ENCODE peak calls at places on chromosomes 16 and 17, in nine cellular contexts. D is GM12864; T is transverse colon; Y is CD8-positive, alpha-beta T cell; Z is adrenal gland; U is neural crest cell; X is sigmoid colon; M is retinal pigment epithelial cell; I is cardiac fibroblast. A is an unnamed sample.

GRCh38 chr16:66432429-66432828 is 5.3 kb downstream of the BEAN1 start:
- DNase-seq in D (no peak), T (no peak), Y (no peak), Z (no peak), U (no peak), X (no peak), M (no peak), I (no peak), A (no peak)

GRCh38 chr16:70699696-70700095 is 13.8 kb upstream of the MTSS2 start:
- DNase-seq in D (no peak), T (no peak), Y (no peak), Z (no peak), U (no peak), X (no peak), M (no peak), I (no peak), A (no peak)

GRCh38 chr17:13736915-13737314 is 135.2 kb upstream of the HS3ST3A1 start:
- DNase-seq in D (no peak), T (no peak), Y (no peak), Z (no peak), U (no peak), X (no peak), M (no peak), I (peak; percentile 61), A (peak; percentile 76)

GRCh38 chr17:83081561-83082201 is 2.3 kb downstream of the METRNL start:
- DNase-seq in D (no peak), T (peak; percentile 89), Y (no peak), Z (peak; percentile 42), U (no peak), X (peak; percentile 87), M (no peak), I (no peak), A (no peak)

GRCh38 chr16:64892843-64893242 is 229.0 kb downstream of the CDH11 start:
- DNase-seq in D (no peak), T (no peak), Y (no peak), Z (no peak), U (no peak), X (no peak), M (no peak), I (peak; percentile 93), A (peak; percentile 89)

GRCh38 chr16:57023541-57024249 is 34.3 kb downstream of the NLRC5 start:
- DNase-seq in D (no peak), T (no peak), Y (peak; percentile 62), Z (no peak), U (no peak), X (peak; percentile 58), M (no peak), I (no peak), A (no peak)

GRCh38 chr16:89170346-89171215 is 967 bp upstream of the CDH15 start:
- DNase-seq in D (no peak), T (peak; percentile 73), Y (no peak), Z (no peak), U (no peak), X (no peak), M (no peak), I (no peak), A (no peak)

GRCh38 chr16:53071748-53072301 is 17.0 kb downstream of the CHD9 start:
- DNase-seq in D (peak; percentile 42), T (peak; percentile 51), Y (no peak), Z (peak; percentile 42), U (no peak), X (peak; percentile 90), M (no peak), I (peak; percentile 43), A (no peak)

GRCh38 chr16:82735696-82736095 is 108.9 kb downstream of the CDH13 start:
- DNase-seq in D (no peak), T (no peak), Y (no peak), Z (no peak), U (no peak), X (no peak), M (peak; percentile 52), I (no peak), A (peak; percentile 24)

GRCh38 chr17:77400445-77400870 is 259.7 kb downstream of the SEC14L1 start:
- DNase-seq in D (no peak), T (no peak), Y (peak; percentile 60), Z (no peak), U (no peak), X (no peak), M (no peak), I (no peak), A (no peak)
- TF ChIP-seq CTCF in D (peak; percentile 74), T (peak; percentile 20), Y (peak; percentile 77), Z (no peak), U (peak; percentile 36), X (no peak), M (peak; percentile 50), I (peak; percentile 26), A (peak; percentile 76)

DNA sequence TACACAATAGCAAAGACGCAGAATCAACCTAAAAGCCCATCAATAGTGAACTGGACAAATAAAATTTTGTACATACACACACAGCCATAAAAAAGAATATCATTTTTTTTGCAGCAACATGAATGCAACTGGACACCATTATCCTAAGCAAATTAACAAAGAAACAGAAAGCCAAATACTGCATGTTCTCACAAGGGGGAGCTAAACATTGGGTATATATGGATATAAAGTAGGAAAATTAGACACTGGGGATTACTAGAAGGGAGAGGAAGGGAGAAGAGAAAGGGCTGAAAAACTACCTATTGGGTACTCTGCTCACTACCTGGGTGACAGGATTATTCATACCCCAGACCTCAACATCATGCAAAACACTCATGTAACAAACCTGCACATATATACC is 28.2 kb downstream of the ADAMTS18 start:
- DNase-seq in D (no peak), T (no peak), Y (no peak), Z (no peak), U (no peak), X (no peak), M (no peak), I (peak; percentile 46), A (no peak)
- TF ChIP-seq CTCF in D (no peak), T (no peak), Y (no peak), Z (no peak), U (peak; percentile 31), X (no peak), M (peak; percentile 61), I (peak; percentile 41), A (peak; percentile 35)

GRCh38 chr17:3683054-3683511 is 12.9 kb downstream of the P2RX5 start:
- DNase-seq in D (peak; percentile 46), T (peak; percentile 41), Y (peak; percentile 27), Z (no peak), U (peak; percentile 45), X (no peak), M (no peak), I (peak; percentile 42), A (no peak)
- TF ChIP-seq CTCF in D (peak; percentile 99), T (peak; percentile 89), Y (peak; percentile 78), Z (peak; percentile 88), U (peak; percentile 77), X (no peak), M (peak; percentile 99), I (peak; percentile 99), A (peak; percentile 95)

GRCh38 chr17:38342886-38343607 is 709 bp downstream of the GPR179 start:
- DNase-seq in D (no peak), T (no peak), Y (no peak), Z (no peak), U (no peak), X (no peak), M (no peak), I (no peak), A (no peak)

GRCh38 chr17:38343608-38343980 is at the start of gene GPR179:
- DNase-seq in D (no peak), T (no peak), Y (no peak), Z (no peak), U (no peak), X (no peak), M (no peak), I (no peak), A (no peak)

GRCh38 chr17:38338535-38338934 is 5.2 kb downstream of the GPR179 start:
- DNase-seq in D (no peak), T (no peak), Y (no peak), Z (no peak), U (no peak), X (no peak), M (no peak), I (no peak), A (no peak)

GRCh38 chr17:38339891-38340290 is 3.9 kb downstream of the GPR179 start:
- DNase-seq in D (no peak), T (no peak), Y (no peak), Z (no peak), U (no peak), X (no peak), M (no peak), I (peak; percentile 29), A (no peak)

GRCh38 chr17:38341035-38341721 is 2.6 kb downstream of the GPR179 start:
- DNase-seq in D (no peak), T (peak; percentile 43), Y (no peak), Z (peak; percentile 83), U (no peak), X (peak; percentile 76), M (no peak), I (peak; percentile 16), A (no peak)
- TF ChIP-seq CTCF in D (no peak), T (no peak), Y (no peak), Z (no peak), U (no peak), X (no peak), M (no peak), I (no peak), A (no peak)

GRCh38 chr17:75289122-75289831 is at the start of gene SLC25A19:
- DNase-seq in D (peak; percentile 98), T (peak; percentile 98), Y (peak; percentile 90), Z (peak; percentile 99), U (peak; percentile 91), X (peak; percentile 100), M (peak; percentile 97), I (peak; percentile 99), A (peak; percentile 90)
- TF ChIP-seq CTCF in D (peak; percentile 57), T (no peak), Y (no peak), Z (no peak), U (peak; percentile 40), X (no peak), M (peak; percentile 9), I (no peak), A (no peak)

DNA sequence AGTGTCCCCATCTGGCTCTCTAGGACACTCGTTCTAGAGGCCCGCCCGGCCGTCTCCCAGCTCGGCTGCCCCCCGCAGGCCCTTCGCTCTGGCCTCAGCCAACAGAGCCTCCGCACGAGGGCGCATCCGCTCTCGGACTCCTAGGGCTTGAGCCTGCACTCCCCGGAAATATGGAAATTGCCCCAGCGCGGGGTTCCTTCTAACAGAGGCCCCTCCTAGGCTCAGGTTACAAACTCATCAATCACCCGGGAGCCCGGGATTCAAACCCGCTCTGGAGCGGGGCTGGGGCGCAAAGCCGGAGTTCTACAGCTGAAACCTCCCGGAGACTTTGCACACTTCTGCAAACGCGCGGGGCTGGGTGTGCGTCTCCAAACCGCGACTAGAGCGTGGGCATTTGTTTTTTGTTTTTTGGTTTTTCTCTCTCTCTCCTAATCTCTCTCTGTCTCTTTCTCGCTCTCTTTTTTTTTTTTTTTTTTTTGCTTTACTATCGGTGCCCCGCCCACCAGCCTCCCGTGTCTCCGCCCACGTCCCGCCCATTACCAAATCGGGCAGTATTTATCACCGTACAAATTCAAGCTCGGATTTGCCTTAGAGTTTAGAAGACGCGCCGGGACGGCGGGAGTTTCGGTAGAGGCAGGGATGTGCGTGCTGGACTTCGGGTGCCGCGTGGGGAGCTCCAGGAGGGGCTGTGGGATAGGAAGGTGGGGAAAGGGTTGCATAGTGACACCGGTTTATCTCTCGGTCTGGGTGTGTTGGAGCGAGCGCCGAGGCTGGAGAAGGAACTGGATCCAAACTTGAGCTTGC is 2.4 kb upstream of the FOXL1 start:
- DNase-seq in D (no peak), T (peak; percentile 60), Y (no peak), Z (peak; percentile 70), U (peak; percentile 83), X (no peak), M (no peak), I (peak; percentile 98), A (no peak)
- TF ChIP-seq CTCF in D (peak; percentile 31), T (peak; percentile 36), Y (no peak), Z (no peak), U (peak; percentile 71), X (no peak), M (peak; percentile 82), I (peak; percentile 83), A (peak; percentile 82)

GRCh38 chr17:33966410-33967063 is 288.5 kb upstream of the CCL2 start:
- DNase-seq in D (no peak), T (no peak), Y (no peak), Z (no peak), U (no peak), X (no peak), M (no peak), I (no peak), A (no peak)
- TF ChIP-seq CTCF in D (no peak), T (no peak), Y (no peak), Z (no peak), U (no peak), X (no peak), M (no peak), I (no peak), A (no peak)